ENCODE peak calls at places on chromosomes 13 and 19, in four cellular contexts. K is mesendoderm, X is IMR-90, A is mesenchymal stem cell. G is an unnamed sample.

GRCh38 chr19:42294471-42295137 is 7.3 kb upstream of the PRR19 start:
- DNase-seq in X (no peak), K (no peak), A (no peak), G (no peak)

GRCh38 chr19:12137541-12137940 is 2.6 kb downstream of the ZNF20 start:
- DNase-seq in K (peak), X (no peak), A (no peak), G (peak)

GRCh38 chr13:109256866-109257760 is 529.3 kb downstream of the IRS2 start:
- DNase-seq in A (peak), X (peak), K (peak), G (peak)

GRCh38 chr13:45630791-45631190 is 15.3 kb upstream of the ERICH6B start:
- DNase-seq in X (no peak), A (no peak), K (no peak), G (peak)

GRCh38 chr13:62920181-62920580 is 1504.5 kb upstream of the PCDH20 start:
- DNase-seq in X (peak), A (no peak), K (no peak), G (no peak)

GRCh38 chr13:100544866-100545683 is 43.5 kb downstream of the GGACT start:
- DNase-seq in A (no peak), K (no peak), X (no peak), G (no peak)

GRCh38 chr19:57850553-57851017 is 926 bp downstream of the ZNF587 start:
- DNase-seq in K (peak), A (peak), X (peak), G (peak)

GRCh38 chr13:40383132-40383531 is 283.3 kb downstream of the FOXO1 start:
- DNase-seq in A (no peak), X (no peak), K (no peak), G (no peak)

GRCh38 chr19:57269515-57270250 is 10.6 kb upstream of the ZNF460 start:
- DNase-seq in X (peak), K (no peak), A (peak), G (no peak)

GRCh38 chr13:24605923-24606372 is 74.3 kb upstream of the ATP12A start:
- DNase-seq in A (peak), X (peak), K (peak), G (peak)

GRCh38 chr19:14566712-14567077 is 5.2 kb downstream of the NDUFB7 start:
- DNase-seq in X (no peak), A (no peak), K (no peak), G (no peak)

GRCh38 chr19:41226053-41226873 is 7.2 kb downstream of the AXL start:
- DNase-seq in X (peak), K (peak), A (peak), G (peak)

GRCh38 chr19:39032164-39032918 is at the start of gene FBXO27:
- DNase-seq in K (peak), X (no peak), A (no peak), G (peak)

GRCh38 chr19:58346961-58347929 is 6.0 kb downstream of the A1BG start:
- DNase-seq in A (peak), X (peak), K (peak), G (no peak)

GRCh38 chr13:95858286-95859075 is 181.5 kb downstream of the DNAJC3 start:
- DNase-seq in X (peak), A (no peak), K (peak), G (no peak)

GRCh38 chr19:3586124-3586626 is 897 bp downstream of the GIPC3 start:
- DNase-seq in K (no peak), X (no peak), A (no peak), G (no peak)

GRCh38 chr19:57818378-57818777 is 3.7 kb upstream of the ZNF552 start:
- DNase-seq in A (no peak), X (no peak), K (peak), G (no peak)

DNA sequence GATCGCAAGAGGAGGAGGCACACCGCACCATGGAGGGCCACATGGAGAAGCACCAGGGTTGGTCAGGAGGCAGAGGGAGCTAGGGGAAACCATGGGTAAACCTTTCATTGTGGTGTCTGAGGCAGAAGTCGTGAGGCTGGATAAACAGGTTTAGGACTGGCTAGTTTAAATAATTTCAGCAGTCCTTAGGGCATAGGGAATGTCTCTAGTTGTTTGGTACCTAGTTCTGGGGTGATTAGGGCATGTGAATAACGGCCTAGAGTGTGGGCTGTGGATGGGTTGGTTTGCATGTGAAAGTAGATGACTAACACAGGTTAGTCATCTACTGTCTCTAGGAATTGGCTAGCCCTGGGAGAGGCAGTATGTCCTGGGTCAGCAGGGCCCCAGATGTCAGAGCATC is 102.3 kb downstream of the STOML3 start:
- DNase-seq in K (peak), X (peak), A (peak), G (no peak)
- H4K8ac ChIP-seq in K (no peak), X (no peak), A (no peak), G (no peak)

GRCh38 chr19:33241530-33242101 is 16.0 kb upstream of the SLC7A10 start:
- DNase-seq in K (peak), A (no peak), X (no peak), G (peak)
- H4K8ac ChIP-seq in K (no peak), A (no peak), X (no peak), G (no peak)

GRCh38 chr13:75635621-75636338 is at the start of gene LMO7:
- DNase-seq in X (peak), K (peak), A (peak), G (peak)
- H4K8ac ChIP-seq in X (peak), K (no peak), A (peak), G (peak)

GRCh38 chr13:59305896-59306295 is 857.8 kb downstream of the DIAPH3 start:
- DNase-seq in K (no peak), A (no peak), X (no peak), G (no peak)
- H4K8ac ChIP-seq in K (no peak), A (no peak), X (no peak), G (no peak)

DNA sequence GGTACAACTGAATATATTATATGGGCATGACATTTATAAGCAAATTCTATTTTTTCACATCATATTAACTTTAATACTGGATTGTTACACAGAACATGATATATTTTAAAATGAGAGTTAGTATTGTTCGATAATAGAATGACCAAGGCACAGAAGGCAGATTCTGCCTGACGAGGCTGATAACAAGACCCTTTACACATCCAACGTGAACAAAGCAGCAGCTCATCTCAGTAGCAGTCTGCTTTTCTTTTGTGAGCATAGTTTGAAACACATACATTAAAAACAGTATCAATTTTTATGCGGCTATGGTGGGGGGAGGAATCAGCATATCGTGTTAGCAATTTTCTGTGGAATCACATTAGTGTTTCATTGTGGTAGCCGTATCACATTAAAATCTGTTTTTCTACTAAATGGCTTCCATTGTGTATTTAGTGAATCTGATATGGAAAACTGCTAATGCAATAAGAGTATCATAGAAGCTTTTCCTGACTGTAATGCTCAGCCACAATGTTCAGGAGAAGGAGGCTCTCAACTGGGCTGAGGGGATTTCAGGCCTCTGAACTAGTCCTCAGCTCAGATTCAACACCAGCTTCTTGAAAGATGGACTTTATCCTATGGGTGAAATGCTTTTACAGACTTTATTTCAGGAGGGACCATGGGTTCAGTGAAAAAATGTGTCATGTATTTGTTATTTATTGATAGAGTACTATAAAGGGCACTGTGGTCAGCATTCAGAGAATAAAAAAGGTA is 4.0 kb downstream of the SMAD9 start:
- DNase-seq in A (no peak), X (no peak), K (no peak), G (no peak)
- H4K8ac ChIP-seq in A (no peak), X (no peak), K (no peak), G (no peak)